ENCODE peak calls at places on chromosomes 2 and 18, in seven cellular contexts. One of them, this sample, is unnamed.

GRCh38 chr2:209458018-209458979 is 34.5 kb downstream of the MAP2 start:
- DNase-seq in GM12891: no peak
- DNase-seq in H1: no peak
- DNase-seq in GM12878: no peak
- DNase-seq in SK-N-SH: no peak
- DNase-seq in GM12892: no peak
- DNase-seq in HepG2: no peak
- DNase-seq in this sample: no peak

GRCh38 chr2:27216416-27217137 is 592 bp upstream of the CAD start:
- DNase-seq in SK-N-SH: no peak
- DNase-seq in GM12892: no peak
- DNase-seq in GM12891: no peak
- DNase-seq in HepG2: no peak
- DNase-seq in H1: no peak
- DNase-seq in GM12878: no peak
- DNase-seq in this sample: no peak

GRCh38 chr2:143397886-143398614 is 268.8 kb downstream of the ARHGAP15 start:
- DNase-seq in GM12891: no peak
- DNase-seq in GM12892: no peak
- DNase-seq in HepG2: no peak
- DNase-seq in GM12878: peak
- DNase-seq in SK-N-SH: no peak
- DNase-seq in H1: no peak
- DNase-seq in this sample: no peak

GRCh38 chr2:26514045-26514444 is 36.1 kb upstream of the OTOF start:
- DNase-seq in GM12892: no peak
- DNase-seq in SK-N-SH: no peak
- DNase-seq in H1: no peak
- DNase-seq in GM12878: no peak
- DNase-seq in GM12891: no peak
- DNase-seq in HepG2: no peak
- DNase-seq in this sample: no peak

GRCh38 chr2:175402591-175402990 is 221.1 kb upstream of the ATP5MC3 start:
- DNase-seq in SK-N-SH: no peak
- DNase-seq in GM12878: no peak
- DNase-seq in GM12892: no peak
- DNase-seq in GM12891: no peak
- DNase-seq in H1: no peak
- DNase-seq in HepG2: no peak
- DNase-seq in this sample: no peak

GRCh38 chr18:54222922-54223567 is 1.4 kb downstream of the MBD2 start:
- DNase-seq in GM12892: no peak
- DNase-seq in SK-N-SH: no peak
- DNase-seq in H1: no peak
- DNase-seq in GM12891: no peak
- DNase-seq in HepG2: peak
- DNase-seq in GM12878: peak
- DNase-seq in this sample: no peak

GRCh38 chr2:172819943-172820342 is 84.3 kb downstream of the RAPGEF4 start:
- DNase-seq in SK-N-SH: no peak
- DNase-seq in GM12892: no peak
- DNase-seq in GM12878: no peak
- DNase-seq in HepG2: no peak
- DNase-seq in H1: no peak
- DNase-seq in GM12891: no peak
- DNase-seq in this sample: no peak

GRCh38 chr2:207481924-207482323 is 47.8 kb upstream of the CREB1 start:
- DNase-seq in GM12878: no peak
- DNase-seq in GM12892: no peak
- DNase-seq in HepG2: no peak
- DNase-seq in SK-N-SH: no peak
- DNase-seq in H1: no peak
- DNase-seq in GM12891: no peak
- DNase-seq in this sample: peak

GRCh38 chr2:101844055-101844635 is 146.6 kb downstream of the MAP4K4 start:
- DNase-seq in GM12892: no peak
- DNase-seq in GM12891: no peak
- DNase-seq in H1: no peak
- DNase-seq in SK-N-SH: no peak
- DNase-seq in HepG2: no peak
- DNase-seq in GM12878: no peak
- DNase-seq in this sample: no peak

GRCh38 chr2:21820271-21820670 is 696.5 kb downstream of the TDRD15 start:
- DNase-seq in GM12892: no peak
- DNase-seq in H1: no peak
- DNase-seq in GM12891: no peak
- DNase-seq in HepG2: no peak
- DNase-seq in SK-N-SH: no peak
- DNase-seq in GM12878: no peak
- DNase-seq in this sample: no peak

GRCh38 chr2:197348721-197349337 is 38.2 kb upstream of the ANKRD44 start:
- DNase-seq in H1: no peak
- DNase-seq in GM12891: no peak
- DNase-seq in HepG2: no peak
- DNase-seq in GM12878: no peak
- DNase-seq in SK-N-SH: no peak
- DNase-seq in GM12892: no peak
- DNase-seq in this sample: no peak

GRCh38 chr2:69619725-69620124 is 23.8 kb downstream of the AAK1 start:
- DNase-seq in H1: no peak
- DNase-seq in SK-N-SH: no peak
- DNase-seq in GM12891: no peak
- DNase-seq in HepG2: no peak
- DNase-seq in GM12892: no peak
- DNase-seq in GM12878: no peak
- DNase-seq in this sample: no peak

DNA sequence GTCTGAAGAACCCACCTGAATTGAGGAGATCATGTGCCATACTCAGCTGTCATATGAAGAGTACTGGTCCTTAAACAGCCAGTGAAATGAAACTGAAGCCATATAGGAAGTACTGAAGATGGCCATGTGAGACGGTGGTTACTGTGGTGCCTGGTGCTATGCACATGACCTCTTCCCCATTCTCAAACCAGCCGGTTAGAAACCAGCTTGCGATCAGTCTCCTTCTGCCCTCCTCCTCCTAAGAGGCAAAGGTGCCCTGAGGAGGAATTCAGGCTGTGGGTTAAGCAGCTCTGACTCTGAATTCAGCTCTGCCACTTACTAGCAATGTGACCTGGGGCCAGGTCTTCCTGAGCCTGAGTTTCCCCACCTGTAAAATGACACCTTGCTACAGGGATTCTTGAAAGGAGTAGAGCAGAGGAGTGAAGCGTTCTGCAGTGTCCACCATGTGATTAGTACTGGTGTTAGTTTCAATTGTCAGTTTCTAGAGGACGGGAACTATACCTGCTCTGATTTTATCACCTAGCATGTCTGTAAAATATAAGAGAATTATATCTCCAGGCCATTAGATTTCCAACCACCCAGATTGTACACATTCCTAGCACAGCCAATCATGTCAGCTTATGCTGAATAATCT is 5.1 kb downstream of the FECH start:
- DNase-seq in H1: no peak
- DNase-seq in GM12891: peak
- DNase-seq in GM12878: peak
- DNase-seq in GM12892: no peak
- DNase-seq in HepG2: no peak
- DNase-seq in SK-N-SH: no peak
- DNase-seq in this sample: no peak
- TF ChIP-seq TAF1 in H1: no peak
- TF ChIP-seq TAF1 in GM12891: no peak
- TF ChIP-seq TAF1 in GM12878: no peak
- TF ChIP-seq TAF1 in GM12892: no peak
- TF ChIP-seq TAF1 in HepG2: no peak
- TF ChIP-seq TAF1 in SK-N-SH: no peak
- TF ChIP-seq TAF1 in this sample: no peak

GRCh38 chr2:176614049-176614448 is 344.8 kb downstream of the MTX2 start:
- DNase-seq in SK-N-SH: no peak
- DNase-seq in HepG2: no peak
- DNase-seq in GM12892: no peak
- DNase-seq in H1: no peak
- DNase-seq in GM12891: no peak
- DNase-seq in GM12878: no peak
- DNase-seq in this sample: no peak

GRCh38 chr2:176614930-176615329 is 345.7 kb downstream of the MTX2 start:
- DNase-seq in H1: no peak
- DNase-seq in GM12891: no peak
- DNase-seq in GM12892: no peak
- DNase-seq in SK-N-SH: no peak
- DNase-seq in GM12878: no peak
- DNase-seq in HepG2: no peak
- DNase-seq in this sample: no peak

GRCh38 chr2:176621350-176621749 is 352.1 kb downstream of the MTX2 start:
- DNase-seq in GM12891: no peak
- DNase-seq in H1: no peak
- DNase-seq in HepG2: peak
- DNase-seq in SK-N-SH: no peak
- DNase-seq in GM12892: no peak
- DNase-seq in GM12878: no peak
- DNase-seq in this sample: no peak

GRCh38 chr2:176619504-176619903 is 350.3 kb downstream of the MTX2 start:
- DNase-seq in SK-N-SH: no peak
- DNase-seq in GM12878: no peak
- DNase-seq in GM12891: no peak
- DNase-seq in GM12892: no peak
- DNase-seq in HepG2: no peak
- DNase-seq in H1: no peak
- DNase-seq in this sample: no peak
- TF ChIP-seq TAF1 in SK-N-SH: no peak
- TF ChIP-seq TAF1 in GM12878: no peak
- TF ChIP-seq TAF1 in GM12891: no peak
- TF ChIP-seq TAF1 in GM12892: no peak
- TF ChIP-seq TAF1 in HepG2: no peak
- TF ChIP-seq TAF1 in H1: no peak
- TF ChIP-seq TAF1 in this sample: no peak

GRCh38 chr2:121375621-121376159 is 90.7 kb upstream of the TFCP2L1 start:
- DNase-seq in GM12891: no peak
- DNase-seq in HepG2: no peak
- DNase-seq in GM12892: no peak
- DNase-seq in GM12878: no peak
- DNase-seq in SK-N-SH: no peak
- DNase-seq in H1: no peak
- DNase-seq in this sample: no peak

GRCh38 chr2:121377676-121378075 is 92.7 kb upstream of the TFCP2L1 start:
- DNase-seq in SK-N-SH: no peak
- DNase-seq in H1: no peak
- DNase-seq in GM12891: no peak
- DNase-seq in GM12878: no peak
- DNase-seq in HepG2: no peak
- DNase-seq in GM12892: no peak
- DNase-seq in this sample: no peak

GRCh38 chr2:121372082-121372481 is 87.1 kb upstream of the TFCP2L1 start:
- DNase-seq in GM12878: no peak
- DNase-seq in GM12891: no peak
- DNase-seq in H1: no peak
- DNase-seq in GM12892: no peak
- DNase-seq in HepG2: no peak
- DNase-seq in SK-N-SH: no peak
- DNase-seq in this sample: no peak

GRCh38 chr2:121372756-121373353 is 87.9 kb upstream of the TFCP2L1 start:
- DNase-seq in GM12878: peak
- DNase-seq in HepG2: no peak
- DNase-seq in GM12892: no peak
- DNase-seq in SK-N-SH: no peak
- DNase-seq in GM12891: no peak
- DNase-seq in H1: no peak
- DNase-seq in this sample: no peak

DNA sequence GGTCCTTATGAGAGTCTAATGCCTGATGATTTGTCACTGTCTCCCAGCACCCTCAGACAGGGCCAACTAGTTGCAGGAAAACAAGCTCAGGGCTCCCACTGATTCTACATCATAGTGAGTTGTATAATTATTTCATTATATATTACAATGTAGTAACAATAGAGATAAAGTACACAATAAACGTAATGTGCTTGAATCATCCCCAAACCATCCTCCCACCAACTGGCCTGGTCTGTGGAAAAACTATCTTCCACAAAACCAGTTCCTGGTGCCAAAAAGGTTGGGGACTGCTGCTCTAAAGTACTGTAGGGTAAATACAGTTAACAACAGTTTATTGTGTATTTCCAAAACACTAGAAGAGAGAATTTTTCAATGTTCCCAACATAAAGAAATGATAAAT is 91.8 kb upstream of the TFCP2L1 start:
- DNase-seq in GM12878: no peak
- DNase-seq in HepG2: no peak
- DNase-seq in H1: no peak
- DNase-seq in GM12891: no peak
- DNase-seq in SK-N-SH: no peak
- DNase-seq in GM12892: no peak
- DNase-seq in this sample: no peak
- TF ChIP-seq TAF1 in GM12878: no peak
- TF ChIP-seq TAF1 in HepG2: no peak
- TF ChIP-seq TAF1 in H1: no peak
- TF ChIP-seq TAF1 in GM12891: no peak
- TF ChIP-seq TAF1 in SK-N-SH: no peak
- TF ChIP-seq TAF1 in GM12892: no peak
- TF ChIP-seq TAF1 in this sample: no peak

GRCh38 chr2:100494712-100495111 is 24.4 kb downstream of the NMS start:
- DNase-seq in GM12892: no peak
- DNase-seq in SK-N-SH: no peak
- DNase-seq in GM12878: no peak
- DNase-seq in GM12891: no peak
- DNase-seq in H1: no peak
- DNase-seq in HepG2: no peak
- DNase-seq in this sample: no peak
- TF ChIP-seq TAF1 in GM12892: no peak
- TF ChIP-seq TAF1 in SK-N-SH: no peak
- TF ChIP-seq TAF1 in GM12878: no peak
- TF ChIP-seq TAF1 in GM12891: no peak
- TF ChIP-seq TAF1 in H1: no peak
- TF ChIP-seq TAF1 in HepG2: no peak
- TF ChIP-seq TAF1 in this sample: no peak

GRCh38 chr2:227888289-227888688 is 16.9 kb downstream of the DAW1 start:
- DNase-seq in HepG2: no peak
- DNase-seq in GM12891: no peak
- DNase-seq in SK-N-SH: no peak
- DNase-seq in GM12892: no peak
- DNase-seq in GM12878: no peak
- DNase-seq in H1: no peak
- DNase-seq in this sample: no peak

GRCh38 chr2:227891673-227892072 is 20.2 kb downstream of the DAW1 start:
- DNase-seq in H1: no peak
- DNase-seq in SK-N-SH: no peak
- DNase-seq in GM12892: no peak
- DNase-seq in GM12878: no peak
- DNase-seq in GM12891: no peak
- DNase-seq in HepG2: no peak
- DNase-seq in this sample: no peak

GRCh38 chr2:227889336-227889735 is 17.9 kb downstream of the DAW1 start:
- DNase-seq in GM12891: no peak
- DNase-seq in GM12892: no peak
- DNase-seq in H1: no peak
- DNase-seq in GM12878: no peak
- DNase-seq in SK-N-SH: no peak
- DNase-seq in HepG2: no peak
- DNase-seq in this sample: no peak

GRCh38 chr2:227890495-227891079 is 19.2 kb downstream of the DAW1 start:
- DNase-seq in HepG2: peak
- DNase-seq in GM12878: peak
- DNase-seq in SK-N-SH: peak
- DNase-seq in GM12892: no peak
- DNase-seq in H1: no peak
- DNase-seq in GM12891: no peak
- DNase-seq in this sample: peak
- TF ChIP-seq TAF1 in HepG2: no peak
- TF ChIP-seq TAF1 in GM12878: no peak
- TF ChIP-seq TAF1 in SK-N-SH: no peak
- TF ChIP-seq TAF1 in GM12892: no peak
- TF ChIP-seq TAF1 in H1: no peak
- TF ChIP-seq TAF1 in GM12891: no peak
- TF ChIP-seq TAF1 in this sample: no peak

GRCh38 chr2:120034616-120035015 is 21.7 kb downstream of the EPB41L5 start:
- DNase-seq in GM12892: no peak
- DNase-seq in GM12878: no peak
- DNase-seq in HepG2: no peak
- DNase-seq in GM12891: no peak
- DNase-seq in H1: no peak
- DNase-seq in SK-N-SH: no peak
- DNase-seq in this sample: no peak
- TF ChIP-seq TAF1 in GM12892: no peak
- TF ChIP-seq TAF1 in GM12878: no peak
- TF ChIP-seq TAF1 in HepG2: no peak
- TF ChIP-seq TAF1 in GM12891: no peak
- TF ChIP-seq TAF1 in H1: no peak
- TF ChIP-seq TAF1 in SK-N-SH: no peak
- TF ChIP-seq TAF1 in this sample: no peak

This sample was measured in K562.